ENCODE peak calls at places on chromosomes 16 and 17, in four cellular contexts. C, E, L and X are unnamed samples.

GRCh38 chr16:48188449-48189102 is 32.8 kb upstream of the ABCC12 start:
- DNase-seq in C (peak), E (no peak), L (no peak), X (no peak)

GRCh38 chr17:44607836-44608690 is 48.2 kb upstream of the MEIOC start:
- DNase-seq in C (peak), E (no peak), L (peak), X (peak)

GRCh38 chr17:81868674-81869220 is 2.4 kb downstream of the ARHGDIA start:
- DNase-seq in C (peak), E (peak), L (no peak), X (no peak)

GRCh38 chr17:48734328-48735056 is 5.9 kb upstream of the HOXB13 start:
- DNase-seq in C (no peak), E (no peak), L (no peak), X (no peak)

GRCh38 chr17:57915980-57916757 is 39.0 kb downstream of the CUEDC1 start:
- DNase-seq in C (no peak), E (no peak), L (peak), X (no peak)

GRCh38 chr16:19114359-19115147 is 789 bp downstream of the ITPRIPL2 start:
- DNase-seq in C (peak), E (peak), L (peak), X (peak)

GRCh38 chr17:5919104-5919503 is 151.1 kb upstream of the WSCD1 start:
- DNase-seq in C (no peak), E (no peak), L (no peak), X (no peak)

GRCh38 chr17:517181-517580 is 164.6 kb upstream of the RPH3AL start:
- DNase-seq in C (no peak), E (no peak), L (no peak), X (no peak)

GRCh38 chr17:43330876-43331639 is 67.7 kb upstream of the ARL4D start:
- DNase-seq in C (peak), E (no peak), L (no peak), X (no peak)

GRCh38 chr16:20944861-20945390 is 44.4 kb downstream of the LYRM1 start:
- DNase-seq in C (peak), E (no peak), L (no peak), X (no peak)

GRCh38 chr17:50806141-50806643 is 29.2 kb upstream of the WFIKKN2 start:
- DNase-seq in C (peak), E (no peak), L (no peak), X (no peak)

GRCh38 chr17:7213895-7214299 is 5.7 kb downstream of the DLG4 start:
- DNase-seq in C (peak), E (peak), L (peak), X (no peak)

GRCh38 chr17:81712468-81713003 is 452 bp downstream of the SLC25A10 start:
- DNase-seq in C (peak), E (no peak), L (peak), X (no peak)

GRCh38 chr17:47096343-47096742 is 92.8 kb downstream of the CDC27 start:
- DNase-seq in C (no peak), E (no peak), L (no peak), X (no peak)

GRCh38 chr17:42266918-42267766 is 9.0 kb downstream of the STAT5B start:
- DNase-seq in C (peak), E (peak), L (no peak), X (no peak)

GRCh38 chr17:81249233-81250040 is 10.3 kb downstream of the NDUFAF8 start:
- DNase-seq in C (peak), E (no peak), L (no peak), X (no peak)

GRCh38 chr17:32266389-32267269 is 997 bp downstream of the RHBDL3 start:
- DNase-seq in C (no peak), E (no peak), L (peak), X (no peak)

GRCh38 chr16:84144301-84144858 is 597 bp downstream of the HSDL1 start:
- DNase-seq in C (peak), E (no peak), L (peak), X (no peak)

GRCh38 chr17:44587339-44587738 is 30.1 kb downstream of the FZD2 start:
- DNase-seq in C (peak), E (peak), L (no peak), X (no peak)

GRCh38 chr17:10156579-10157488 is 41.6 kb downstream of the GAS7 start:
- DNase-seq in C (no peak), E (no peak), L (no peak), X (no peak)

GRCh38 chr16:4403133-4403949 is 13.1 kb downstream of the CORO7 start:
- DNase-seq in C (no peak), E (no peak), L (no peak), X (no peak)

GRCh38 chr17:78824240-78824639 is 16.4 kb downstream of the USP36 start:
- DNase-seq in C (no peak), E (no peak), L (no peak), X (no peak)

GRCh38 chr17:78822552-78822951 is 18.1 kb downstream of the USP36 start:
- DNase-seq in C (peak), E (no peak), L (no peak), X (no peak)

GRCh38 chr17:78825696-78826095 is 14.9 kb downstream of the USP36 start:
- DNase-seq in C (no peak), E (no peak), L (no peak), X (no peak)

GRCh38 chr17:78821961-78822360 is 18.7 kb downstream of the USP36 start:
- DNase-seq in C (no peak), E (no peak), L (no peak), X (no peak)

GRCh38 chr17:78823282-78824046 is 17.1 kb downstream of the USP36 start:
- DNase-seq in C (no peak), E (no peak), L (no peak), X (no peak)
- TF ChIP-seq CTCF in C (no peak), E (no peak), L (no peak), X (peak)

DNA sequence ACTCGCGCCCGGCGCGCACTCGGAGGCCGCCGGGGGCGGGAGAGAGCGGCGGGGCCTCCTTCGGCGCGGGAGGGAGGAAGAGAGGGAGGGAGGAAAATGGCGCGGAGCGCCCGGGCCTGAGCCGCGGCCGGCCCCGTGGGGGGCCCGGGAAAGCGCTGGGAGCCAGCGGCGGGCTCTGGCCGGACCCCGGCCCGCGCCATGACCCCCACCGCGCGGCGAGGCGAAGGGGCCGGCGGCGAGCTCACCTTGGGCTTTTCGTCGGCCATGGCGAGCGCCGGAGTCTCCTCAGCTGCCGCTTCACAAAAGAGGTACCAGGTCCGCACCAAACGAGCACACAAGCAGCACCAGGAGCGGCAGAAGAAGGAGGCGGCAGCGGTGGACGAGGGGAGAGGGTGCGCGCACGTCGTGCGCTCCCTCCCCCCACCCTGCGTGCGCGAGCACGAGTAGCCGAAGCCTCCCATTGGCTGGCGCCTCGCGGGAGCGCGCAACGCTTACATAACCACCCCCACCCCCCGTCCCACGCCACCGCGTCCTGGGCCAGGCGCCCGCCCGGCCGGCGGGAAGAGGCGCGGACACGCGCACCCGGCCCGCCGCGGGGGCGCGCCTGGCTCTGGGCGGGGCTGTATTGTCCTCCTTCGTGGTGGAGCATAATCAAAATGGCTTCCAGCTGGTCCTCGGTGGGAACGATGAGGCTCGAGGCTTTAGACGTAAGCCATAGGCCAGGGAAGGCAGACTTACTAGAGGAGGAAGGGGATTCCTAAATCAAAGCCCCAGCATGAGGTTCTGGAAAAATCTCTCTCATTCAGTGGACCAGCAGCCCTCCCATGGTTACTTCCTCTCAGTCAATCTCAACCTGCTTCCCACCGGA is at the start of gene SUMO2:
- DNase-seq in C (peak), E (peak), L (peak), X (peak)
- TF ChIP-seq CTCF in C (peak), E (no peak), L (no peak), X (peak)

DNA sequence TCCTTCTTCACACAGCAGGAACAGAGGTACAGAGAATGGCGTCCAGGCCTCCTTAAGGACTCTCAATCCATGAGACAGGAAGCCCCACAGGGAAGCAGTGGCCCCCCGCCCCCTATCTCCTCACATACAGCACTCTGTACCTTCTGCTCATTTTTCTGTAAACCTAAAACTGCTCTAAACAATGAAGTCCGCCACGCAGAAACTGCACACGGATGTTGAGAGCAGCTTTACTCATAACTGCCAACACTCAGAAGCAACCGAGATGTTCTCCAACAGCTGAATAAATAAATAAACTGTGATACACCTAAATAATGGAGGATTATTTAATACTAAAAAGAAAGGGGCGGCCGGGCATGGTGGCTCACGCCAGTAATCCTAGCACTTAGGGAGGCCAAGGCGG is 9.9 kb downstream of the TBC1D16 start:
- DNase-seq in C (no peak), E (no peak), L (no peak), X (no peak)
- TF ChIP-seq CTCF in C (no peak), E (no peak), L (no peak), X (no peak)

DNA sequence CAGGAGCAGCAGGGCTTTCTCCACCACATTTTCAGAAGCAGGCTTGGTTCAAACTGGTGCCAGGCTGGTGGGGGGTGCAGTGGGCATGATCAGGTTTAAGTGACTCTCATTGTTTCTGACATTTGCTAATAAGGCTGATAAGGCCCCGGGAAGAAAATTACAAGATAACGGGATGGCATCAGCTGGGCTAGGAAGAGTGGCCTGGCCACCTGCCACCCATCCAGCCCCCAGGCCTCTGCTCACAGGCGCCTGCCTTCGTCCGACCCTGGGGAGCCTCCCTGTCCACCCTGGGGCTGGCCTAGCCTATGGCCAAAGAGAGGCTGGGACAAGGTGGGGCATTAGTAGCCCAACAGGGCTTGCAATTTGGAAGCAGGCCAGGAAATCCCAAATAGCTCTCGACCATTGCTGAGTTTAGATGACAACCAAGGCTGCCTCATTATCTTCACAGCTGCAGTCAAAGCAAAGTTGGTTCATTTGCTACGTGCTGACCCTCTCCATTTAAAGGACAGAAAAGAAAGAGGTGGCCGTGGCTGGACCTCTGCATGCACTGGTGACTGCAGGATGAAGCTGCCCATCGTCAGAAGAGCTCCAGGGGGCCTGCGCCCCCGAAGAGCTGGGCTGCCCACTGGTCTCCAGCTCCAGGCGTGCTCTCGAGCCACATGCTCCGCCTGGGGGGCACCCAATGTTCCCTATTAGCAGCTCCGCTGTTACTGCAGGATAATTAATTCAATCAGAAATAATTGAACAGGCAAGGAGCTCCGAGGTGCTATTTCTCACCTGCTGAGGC is 44.9 kb downstream of the PEMT start:
- DNase-seq in C (no peak), E (no peak), L (no peak), X (no peak)
- TF ChIP-seq CTCF in C (no peak), E (no peak), L (no peak), X (no peak)

GRCh38 chr17:76540381-76541300 is 797 bp downstream of the PRCD start:
- DNase-seq in C (peak), E (peak), L (peak), X (peak)
- TF ChIP-seq CTCF in C (peak), E (no peak), L (peak), X (no peak)

GRCh38 chr17:61411114-61411943 is 11.7 kb downstream of the TBX2 start:
- DNase-seq in C (peak), E (peak), L (peak), X (peak)
- TF ChIP-seq CTCF in C (peak), E (peak), L (peak), X (no peak)

GRCh38 chr17:72466199-72466598 is 345.4 kb downstream of the SOX9 start:
- DNase-seq in C (peak), E (peak), L (no peak), X (no peak)
- TF ChIP-seq CTCF in C (no peak), E (no peak), L (no peak), X (no peak)

DNA sequence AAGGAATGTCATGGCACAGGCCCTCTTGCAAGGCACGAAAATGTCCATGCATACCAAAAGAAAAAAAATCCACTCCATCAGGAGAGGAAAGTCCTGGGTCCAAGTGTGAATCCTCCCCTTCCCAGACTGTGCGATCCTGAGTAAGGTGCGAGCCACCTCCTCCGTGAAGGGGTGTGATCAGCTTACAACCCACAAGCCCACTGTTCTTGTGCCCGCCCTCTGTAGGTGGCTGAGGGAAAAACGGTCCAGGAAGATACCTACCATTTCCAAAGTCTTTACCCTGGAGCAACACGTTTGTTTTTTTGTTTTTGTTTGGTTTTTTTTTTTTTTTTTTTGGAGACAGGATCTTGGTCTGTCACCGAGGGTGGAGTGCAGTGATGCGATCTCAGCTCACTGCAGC is 116.5 kb downstream of the ZNF423 start:
- DNase-seq in C (no peak), E (no peak), L (no peak), X (no peak)
- TF ChIP-seq CTCF in C (peak), E (no peak), L (peak), X (no peak)

GRCh38 chr17:79951361-79952264 is 84.1 kb downstream of the TBC1D16 start:
- DNase-seq in C (peak), E (no peak), L (no peak), X (no peak)
- TF ChIP-seq CTCF in C (no peak), E (no peak), L (no peak), X (no peak)

GRCh38 chr17:76388966-76389888 is 4.8 kb downstream of the SPHK1 start:
- DNase-seq in C (no peak), E (no peak), L (no peak), X (no peak)
- TF ChIP-seq CTCF in C (no peak), E (no peak), L (no peak), X (no peak)